ENCODE peak calls at places on chromosomes 2 and 18, in four cellular contexts. B, S, R and H are unnamed samples. For H3K4me1, the result is how much of the 10 kb centered on the place peaks cover.

GRCh38 chr2:197946562-197946961 is 142.2 kb downstream of the PLCL1 start:
- DNase-seq in B (no peak), S (no peak), R (no peak), H (no peak)

GRCh38 chr2:202758128-202758527 is 113.4 kb downstream of the ICA1L start:
- DNase-seq in B (no peak), S (no peak), R (no peak), H (no peak)

GRCh38 chr2:109702250-109702985 is 88.3 kb downstream of the SOWAHC start:
- DNase-seq in B (no peak), S (no peak), R (peak), H (no peak)

GRCh38 chr18:37274309-37274987 is 291.1 kb downstream of the CELF4 start:
- DNase-seq in B (no peak), S (no peak), R (no peak), H (no peak)

GRCh38 chr2:160562730-160563129 is 69.1 kb upstream of the RBMS1 start:
- DNase-seq in B (no peak), S (no peak), R (no peak), H (no peak)

GRCh38 chr18:35756506-35757117 is 175.1 kb downstream of the GALNT1 start:
- DNase-seq in B (no peak), S (no peak), R (peak), H (peak)

GRCh38 chr2:119873350-119874013 is 113.8 kb downstream of the PTPN4 start:
- DNase-seq in B (no peak), S (no peak), R (peak), H (no peak)

GRCh38 chr18:13558132-13558531 is 168.2 kb downstream of the FAM210A start:
- DNase-seq in B (no peak), S (peak), R (peak), H (no peak)

GRCh38 chr2:10755621-10756020 is 34.2 kb downstream of the ATP6V1C2 start:
- DNase-seq in B (no peak), S (no peak), R (no peak), H (no peak)

GRCh38 chr18:47418746-47419145 is 167.3 kb upstream of the SKOR2 start:
- DNase-seq in B (no peak), S (no peak), R (no peak), H (no peak)

GRCh38 chr2:86700705-86701104 is 19.4 kb upstream of the RMND5A start:
- DNase-seq in B (no peak), S (no peak), R (peak), H (no peak)

GRCh38 chr2:104897515-104898184 is 43.7 kb downstream of the POU3F3 start:
- DNase-seq in B (no peak), S (no peak), R (peak), H (no peak)

GRCh38 chr2:108363048-108363899 is 14.5 kb upstream of the SULT1C4 start:
- DNase-seq in B (no peak), S (no peak), R (no peak), H (no peak)

GRCh38 chr18:69000366-69000765 is 202.5 kb downstream of the CCDC102B start:
- DNase-seq in B (no peak), S (no peak), R (peak), H (no peak)

GRCh38 chr2:100406120-100406508 is 11.4 kb downstream of the CHST10 start:
- DNase-seq in B (no peak), S (no peak), R (no peak), H (no peak)

GRCh38 chr2:44424211-44424610 is 62.5 kb downstream of the CAMKMT start:
- DNase-seq in B (no peak), S (no peak), R (no peak), H (no peak)

GRCh38 chr2:44420725-44421124 is 59.0 kb downstream of the CAMKMT start:
- DNase-seq in B (no peak), S (no peak), R (no peak), H (no peak)
- H3K4me1 ChIP-seq in B (under half), S (under half), R (under half), H (under half)

GRCh38 chr2:222448806-222449205 is 24.5 kb downstream of the SGPP2 start:
- DNase-seq in B (no peak), S (no peak), R (peak), H (no peak)
- H3K4me1 ChIP-seq in B (under half), S (under half), R (under half), H (under half)

GRCh38 chr2:201402651-201403573 is 45.8 kb upstream of the FLACC1 start:
- DNase-seq in B (no peak), S (no peak), R (peak), H (no peak)
- H3K4me1 ChIP-seq in B (half or more), S (under half), R (under half), H (under half)

GRCh38 chr18:48956378-48956777 is 5.6 kb upstream of the SMAD7 start:
- DNase-seq in B (no peak), S (no peak), R (peak), H (no peak)
- H3K4me1 ChIP-seq in B (under half), S (under half), R (under half), H (under half)

GRCh38 chr18:44592639-44593038 is 88.0 kb upstream of the SETBP1 start:
- DNase-seq in B (no peak), S (no peak), R (peak), H (no peak)
- H3K4me1 ChIP-seq in B (under half), S (under half), R (under half), H (under half)

GRCh38 chr18:61844726-61845125 is 48.1 kb downstream of the RNF152 start:
- DNase-seq in B (no peak), S (no peak), R (no peak), H (no peak)
- H3K4me1 ChIP-seq in B (under half), S (under half), R (under half), H (under half)

GRCh38 chr18:58692420-58693185 is 21.3 kb downstream of the MALT1 start:
- DNase-seq in B (no peak), S (no peak), R (no peak), H (peak)
- H3K4me1 ChIP-seq in B (under half), S (under half), R (under half), H (under half)

GRCh38 chr2:64059270-64059669 is 40.0 kb upstream of the VPS54 start:
- DNase-seq in B (no peak), S (no peak), R (no peak), H (no peak)

GRCh38 chr2:64049633-64050220 is 30.5 kb upstream of the VPS54 start:
- DNase-seq in B (peak), S (peak), R (peak), H (peak)

GRCh38 chr2:64056021-64056420 is 36.8 kb upstream of the VPS54 start:
- DNase-seq in B (no peak), S (no peak), R (no peak), H (no peak)

GRCh38 chr2:64052468-64053241 is 33.4 kb upstream of the VPS54 start:
- DNase-seq in B (no peak), S (no peak), R (peak), H (peak)

DNA sequence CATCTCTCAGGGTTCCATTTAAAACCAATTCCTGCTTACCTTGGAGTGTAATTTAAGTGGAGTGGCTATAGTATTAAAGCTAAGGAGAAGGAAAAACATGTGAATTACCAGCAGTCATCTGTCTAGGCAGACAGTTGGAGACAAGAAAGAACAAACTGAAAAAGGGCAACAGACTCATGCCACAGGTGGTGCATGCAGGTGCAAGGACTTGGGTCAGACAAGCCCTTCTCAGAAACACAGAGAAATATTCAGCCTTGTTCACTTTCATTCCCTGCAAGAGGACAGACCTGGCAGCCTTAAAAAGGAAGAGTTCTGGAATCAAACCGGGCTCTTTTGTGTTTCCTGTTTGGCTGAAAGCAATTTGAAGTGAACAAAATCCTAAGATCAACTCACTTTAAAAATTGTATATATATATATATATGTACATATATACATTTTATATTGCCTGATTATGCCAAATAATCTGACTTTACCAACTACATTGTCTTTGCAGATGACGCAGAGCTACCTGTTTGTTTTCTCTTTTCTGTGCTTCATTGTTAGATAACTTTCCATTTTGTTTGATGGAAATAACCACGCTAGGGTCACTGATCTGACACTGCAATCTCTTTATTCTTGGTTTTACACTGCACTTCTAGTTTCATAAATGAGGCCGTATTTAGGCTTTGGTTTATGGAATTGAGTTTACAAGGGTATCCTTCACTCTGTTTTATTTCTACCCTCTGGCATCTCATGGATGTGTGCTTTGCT is 35.1 kb upstream of the VPS54 start:
- DNase-seq in B (no peak), S (no peak), R (no peak), H (no peak)
- H3K4me1 ChIP-seq in B (under half), S (under half), R (under half), H (under half)

DNA sequence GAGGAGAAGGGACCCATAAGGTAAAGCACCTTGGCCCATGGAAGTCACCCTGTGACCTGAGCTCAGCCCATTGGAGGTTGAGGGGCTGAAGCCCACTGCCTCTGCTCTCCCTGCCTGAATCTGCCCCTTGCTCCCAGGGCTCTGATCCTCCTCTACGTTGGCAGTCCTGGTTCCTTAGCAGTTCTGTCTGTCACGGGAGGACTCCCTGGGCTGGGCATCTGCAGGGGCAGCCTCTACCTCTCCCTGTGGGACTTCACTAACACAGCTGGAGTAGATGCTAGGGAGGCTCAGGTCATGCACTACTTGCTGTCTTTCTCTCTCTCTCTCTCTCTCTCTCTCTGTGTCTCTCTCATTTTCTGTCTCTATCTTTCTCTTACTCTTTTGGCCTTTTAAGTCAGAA is 8.7 kb downstream of the GYPC start:
- DNase-seq in B (no peak), S (no peak), R (no peak), H (no peak)
- H3K4me1 ChIP-seq in B (half or more), S (half or more), R (under half), H (half or more)